ENCODE peak calls at places on chromosomes 2 and 18, in six cellular contexts. M is OCI-M1; C is brain microvascular endothelial cell; G is aorta; P is stimulated activated naive CD4-positive, alpha-beta T cell; J is stimulated activated CD4-positive, alpha-beta T cell treated with anti-CD3 and anti-CD28 coated beads, TNF-alpha, amount 100 ng/mL, for 4 hours. D is an unnamed sample.

GRCh38 chr18:42365550-42365949 is 410.5 kb downstream of the PIK3C3 start:
- DNase-seq in P (no peak), G (no peak), M (no peak), J (no peak), C (no peak), D (no peak)

GRCh38 chr2:27977623-27978312 is 87.2 kb downstream of the BABAM2 start:
- DNase-seq in J (no peak), M (no peak), G (no peak), C (peak), P (no peak), D (no peak)

GRCh38 chr2:31221549-31221948 is 4.2 kb upstream of the CAPN14 start:
- DNase-seq in G (no peak), J (no peak), C (no peak), P (no peak), M (no peak), D (no peak)

GRCh38 chr2:196233808-196234501 is 62.6 kb upstream of the STK17B start:
- DNase-seq in M (peak), G (no peak), J (no peak), P (peak), C (no peak), D (peak)

GRCh38 chr18:69538849-69539248 is 138.2 kb downstream of the DOK6 start:
- DNase-seq in P (no peak), C (no peak), G (no peak), M (no peak), J (no peak), D (no peak)

GRCh38 chr2:96188821-96189526 is 19.7 kb downstream of the STARD7 start:
- DNase-seq in G (no peak), M (no peak), J (no peak), P (no peak), C (no peak), D (no peak)

GRCh38 chr2:237134831-237135230 is 49.1 kb downstream of the COPS8 start:
- DNase-seq in C (no peak), G (no peak), P (no peak), J (no peak), M (no peak), D (no peak)

GRCh38 chr2:134621939-134622705 is 96.7 kb downstream of the TMEM163 start:
- DNase-seq in M (peak), J (no peak), C (no peak), G (no peak), P (no peak), D (no peak)